ENCODE peak calls at places on chromosomes 13 and 19, in five cellular contexts. U, N, B, I and Q are unnamed samples.

GRCh38 chr19:49133621-49134454 is 14.5 kb downstream of the PPFIA3 start:
- DNase-seq in U (peak; percentile 69), I (peak; percentile 40), B (no peak), N (peak; percentile 22), Q (no peak)

GRCh38 chr13:34321986-34322385 is 504.0 kb downstream of the RFC3 start:
- DNase-seq in U (no peak), I (no peak), B (no peak), N (no peak), Q (no peak)

GRCh38 chr13:30656178-30656577 is 38.5 kb downstream of the USPL1 start:
- DNase-seq in N (no peak), B (no peak), U (no peak), I (no peak), Q (no peak)

GRCh38 chr13:79593611-79594275 is 112.8 kb downstream of the NDFIP2 start:
- DNase-seq in N (peak; percentile 92), I (peak; percentile 59), B (no peak), U (no peak), Q (peak; percentile 36)

GRCh38 chr13:82480415-82480814 is 1401.9 kb downstream of the SLITRK1 start:
- DNase-seq in U (no peak), N (no peak), B (no peak), I (no peak), Q (no peak)

GRCh38 chr19:48443262-48443661 is 2.5 kb upstream of the GRWD1 start:
- DNase-seq in N (no peak), I (no peak), U (peak; percentile 57), B (no peak), Q (no peak)

GRCh38 chr13:98239156-98240076 is 62.3 kb upstream of the RNF113B start:
- DNase-seq in N (no peak), U (no peak), I (no peak), B (no peak), Q (no peak)

GRCh38 chr19:56138069-56138468 is 3.0 kb upstream of the ZNF444 start:
- DNase-seq in U (peak; percentile 42), I (no peak), B (no peak), N (no peak), Q (no peak)

GRCh38 chr13:25192936-25193335 is 20.8 kb upstream of the AMER2 start:
- DNase-seq in N (no peak), U (no peak), I (no peak), B (no peak), Q (no peak)

GRCh38 chr19:46755077-46755852 is 9.0 kb upstream of the STRN4 start:
- DNase-seq in B (no peak), I (peak; percentile 64), N (peak; percentile 74), U (no peak), Q (no peak)

GRCh38 chr13:107421951-107422350 is 793.4 kb downstream of the LIG4 start:
- DNase-seq in N (peak; percentile 15), I (no peak), U (no peak), B (no peak), Q (no peak)

GRCh38 chr19:52991021-52991420 is 22.7 kb upstream of the ERVV-1 start:
- DNase-seq in B (no peak), I (no peak), N (no peak), U (no peak), Q (no peak)

GRCh38 chr19:52995711-52996110 is 18.0 kb upstream of the ERVV-1 start:
- DNase-seq in I (no peak), N (no peak), B (no peak), U (no peak), Q (no peak)

GRCh38 chr19:52991484-52991883 is 22.2 kb upstream of the ERVV-1 start:
- DNase-seq in B (no peak), I (peak; percentile 63), N (peak; percentile 54), U (no peak), Q (no peak)

GRCh38 chr19:52993342-52994178 is 20.2 kb upstream of the ERVV-1 start:
- DNase-seq in U (peak; percentile 73), B (peak; percentile 79), N (peak; percentile 78), I (peak; percentile 66), Q (peak; percentile 49)

DNA sequence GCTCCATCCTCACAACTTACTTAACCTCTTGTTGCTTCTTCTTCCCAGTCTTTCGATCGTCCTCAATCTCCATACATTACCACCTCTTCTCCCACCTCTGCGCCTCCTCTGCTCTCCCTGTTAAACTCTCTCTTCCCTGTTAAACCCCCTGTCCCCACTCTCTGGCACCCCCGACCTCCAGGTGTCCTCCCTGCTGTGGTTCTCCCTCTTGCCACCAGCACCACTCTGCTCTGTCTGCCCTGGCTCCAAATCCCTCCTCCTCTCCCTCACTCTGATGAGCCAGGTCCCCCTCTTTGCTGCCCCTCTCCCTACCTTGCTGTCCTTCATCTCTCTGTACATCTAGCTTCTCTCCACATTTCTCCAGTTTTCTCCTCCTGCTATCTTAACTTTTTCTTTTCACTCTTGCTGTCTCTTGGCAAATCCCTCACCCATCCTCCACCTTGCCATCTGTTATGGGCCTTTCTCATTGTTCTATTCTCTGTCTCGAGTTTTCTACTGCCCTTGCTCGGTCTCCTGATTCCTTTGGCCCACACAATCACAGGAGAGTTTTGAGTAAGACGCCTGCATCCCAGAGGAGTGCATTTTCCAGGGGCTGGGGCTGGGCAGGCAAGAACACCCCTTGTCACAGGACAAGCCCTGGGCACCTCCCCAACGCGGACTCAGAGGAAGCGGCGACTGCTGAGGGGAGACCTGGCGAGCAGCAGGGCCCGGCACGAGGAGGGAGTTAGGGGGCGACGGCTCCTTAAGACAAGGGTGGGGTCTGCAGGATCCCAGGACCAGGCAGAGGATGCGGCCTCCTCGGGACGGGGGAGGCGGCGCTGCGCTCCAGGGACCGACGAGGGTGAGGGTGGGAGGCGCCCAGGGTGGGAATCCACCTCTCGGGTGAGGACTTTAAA is 21.4 kb upstream of the ERVV-1 start:
- DNase-seq in B (no peak), U (peak; percentile 20), N (peak; percentile 5), I (no peak), Q (no peak)
- H3K4me3 ChIP-seq in B (peak overlapping the region; percentile 66), U (peak overlapping the region; percentile 9), N (peak overlapping the region; percentile 67), I (peak overlapping the region; percentile 68), Q (peak overlapping the region; percentile 44)

GRCh38 chr13:66489586-66489985 is 740.5 kb downstream of the PCDH9 start:
- DNase-seq in U (no peak), N (no peak), B (no peak), I (no peak), Q (no peak)

GRCh38 chr13:66489172-66489571 is 741.0 kb downstream of the PCDH9 start:
- DNase-seq in U (no peak), B (no peak), N (no peak), I (no peak), Q (no peak)

GRCh38 chr13:66491241-66491640 is 738.9 kb downstream of the PCDH9 start:
- DNase-seq in U (no peak), I (no peak), B (no peak), N (no peak), Q (no peak)

DNA sequence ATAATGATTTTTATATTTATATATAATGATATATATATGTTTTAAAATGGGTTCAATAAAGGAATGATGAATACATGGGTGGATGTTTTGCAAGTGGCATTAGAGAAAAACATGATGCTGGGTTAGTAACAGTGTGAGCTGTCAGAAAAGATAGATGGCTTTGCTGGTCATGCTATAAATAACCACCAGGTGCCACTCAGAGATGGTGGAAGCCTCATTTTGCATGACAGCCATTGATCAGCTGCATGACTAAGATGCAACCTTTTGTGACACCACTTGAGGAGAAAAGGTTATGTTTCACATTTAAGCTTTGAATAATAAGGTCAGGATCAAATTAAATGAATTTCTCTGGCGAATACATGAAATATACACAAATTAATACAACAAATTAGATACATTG is 737.7 kb downstream of the PCDH9 start:
- DNase-seq in I (no peak), N (no peak), B (no peak), U (no peak), Q (no peak)
- TF ChIP-seq CTCF in I (no peak), N (no peak), B (peak; percentile 27), U (no peak), Q (no peak)

DNA sequence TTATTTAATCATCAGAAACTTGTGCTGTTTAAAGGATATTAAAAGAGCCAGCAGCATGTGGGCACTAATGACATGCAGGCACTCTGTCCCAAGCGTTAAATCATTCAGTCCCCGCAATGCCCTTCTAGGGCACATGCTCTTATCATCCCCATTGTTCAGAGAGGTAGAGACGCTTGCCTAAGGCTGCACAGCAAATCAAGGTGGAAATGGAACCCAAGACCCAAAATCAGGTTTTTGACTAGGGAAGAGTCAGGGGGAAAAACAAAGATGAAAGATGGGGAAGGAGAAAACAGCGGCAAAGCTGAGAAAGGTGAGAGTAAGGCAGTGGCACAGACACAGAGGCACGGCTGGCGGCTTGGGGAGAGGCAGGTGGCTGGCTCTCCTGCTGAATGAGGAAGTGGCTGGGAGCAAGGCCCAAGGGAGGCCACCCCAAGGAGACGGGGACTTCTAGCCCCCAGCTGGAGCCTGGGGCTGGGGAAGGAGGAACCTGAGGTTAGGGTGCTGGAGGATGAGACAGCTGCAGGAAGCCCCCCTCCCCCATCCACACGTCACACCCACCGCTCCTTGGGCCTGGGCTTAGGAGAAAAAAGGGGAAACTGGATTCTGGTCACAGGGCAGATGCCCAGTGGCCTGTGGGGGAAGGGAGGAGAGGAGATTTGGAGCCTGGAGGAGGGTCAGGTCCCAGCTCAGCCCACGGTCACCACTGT is 1.0 kb upstream of the TYROBP start:
- DNase-seq in N (no peak), I (no peak), B (peak; percentile 84), U (peak; percentile 31), Q (no peak)
- H3K4me3 ChIP-seq in N (no peak overlapping the region), I (no peak overlapping the region), B (no peak overlapping the region), U (no peak overlapping the region), Q (no peak overlapping the region)

GRCh38 chr19:13006431-13007281 is 11.4 kb downstream of the NFIX start:
- DNase-seq in N (no peak), U (no peak), I (peak; percentile 40), B (peak; percentile 91), Q (no peak)

GRCh38 chr19:13005253-13005652 is 10.0 kb downstream of the NFIX start:
- DNase-seq in B (no peak), U (no peak), N (no peak), I (no peak), Q (no peak)

GRCh38 chr19:13008926-13009787 is 13.9 kb downstream of the NFIX start:
- DNase-seq in I (peak; percentile 36), N (peak; percentile 57), U (no peak), B (no peak), Q (no peak)

GRCh38 chr19:13005861-13006370 is 10.6 kb downstream of the NFIX start:
- DNase-seq in B (no peak), U (no peak), I (no peak), N (no peak), Q (no peak)

GRCh38 chr19:13007292-13008045 is 12.2 kb downstream of the NFIX start:
- DNase-seq in B (peak; percentile 90), U (peak; percentile 74), I (peak; percentile 69), N (peak; percentile 42), Q (no peak)
- TF ChIP-seq CTCF in B (no peak), U (no peak), I (no peak), N (peak; percentile 9), Q (peak; percentile 17)

DNA sequence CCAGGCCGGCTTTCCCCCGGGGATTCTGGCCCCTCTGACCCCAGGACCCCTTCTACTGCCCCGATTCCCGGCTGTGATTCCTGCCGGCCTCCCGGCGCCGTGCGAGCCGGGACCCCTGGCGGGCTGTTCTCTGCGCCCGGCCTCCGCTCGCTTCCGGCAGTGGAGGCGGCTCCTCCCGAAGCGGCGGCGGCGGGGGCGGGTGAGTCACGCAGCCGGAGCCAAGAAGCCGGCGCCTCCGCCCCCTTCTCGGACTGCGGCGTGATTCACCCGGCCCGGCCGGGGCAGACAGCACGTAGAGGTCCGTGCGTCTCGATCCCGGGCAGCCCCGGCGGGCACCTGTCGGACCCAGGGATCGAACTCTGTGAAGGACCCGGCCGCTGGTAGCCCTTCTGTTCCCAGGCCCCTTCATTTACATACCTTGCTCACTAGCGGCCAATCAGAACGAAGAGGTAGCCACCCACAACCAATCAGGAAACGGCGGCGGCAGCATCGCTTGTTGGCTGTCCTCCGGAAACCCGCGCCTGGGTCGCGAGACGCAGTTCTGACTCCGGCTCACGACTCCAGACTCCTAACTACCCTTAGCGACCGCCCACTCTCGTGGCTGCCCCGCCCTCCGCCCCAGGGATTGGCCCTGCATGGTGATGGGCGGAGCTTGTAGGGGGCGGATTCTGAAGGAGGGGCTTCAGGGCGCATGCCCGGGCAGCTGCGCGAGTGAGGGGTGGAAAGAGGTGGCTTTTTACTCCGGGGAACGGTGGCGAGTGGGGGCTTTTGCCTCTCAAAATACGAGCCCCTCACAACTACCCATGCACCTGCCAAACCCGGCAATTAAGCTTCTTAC is at the start of gene SERTAD1:
- DNase-seq in U (peak; percentile 100), I (peak; percentile 99), B (peak; percentile 100), N (peak; percentile 99), Q (peak; percentile 98)
- H3K4me3 ChIP-seq in U (peak within 1 kb of the TSS; percentile 66), I (peak within 1 kb of the TSS; percentile 95), B (peak within 1 kb of the TSS; percentile 88), N (peak within 1 kb of the TSS; percentile 98), Q (peak within 1 kb of the TSS; percentile 89)